ENCODE peak calls at places on chromosomes 2 and 18, in nine cellular contexts. R, U, E, T, I, B, K, A and P are unnamed samples.

GRCh38 chr2:184468826-184469225 is 129.5 kb upstream of the ZNF804A start:
- DNase-seq in R (no peak), U (no peak), E (no peak), T (no peak), I (no peak), B (no peak), K (no peak), A (no peak), P (no peak)

GRCh38 chr18:46939337-46939963 is 22.0 kb downstream of the KATNAL2 start:
- DNase-seq in R (no peak), U (no peak), E (no peak), T (no peak), I (no peak), B (peak), K (no peak), A (no peak), P (no peak)

GRCh38 chr2:196112408-196113039 is 43.9 kb upstream of the DNAH7 start:
- DNase-seq in R (no peak), U (no peak), E (no peak), T (no peak), I (no peak), B (peak), K (no peak), A (no peak), P (no peak)

GRCh38 chr18:68215931-68216330 is 499.0 kb downstream of the TMX3 start:
- DNase-seq in R (no peak), U (no peak), E (no peak), T (no peak), I (no peak), B (peak), K (no peak), A (no peak), P (no peak)

GRCh38 chr2:108701208-108701607 is 18.1 kb upstream of the RANBP2 start:
- DNase-seq in R (no peak), U (no peak), E (no peak), T (no peak), I (no peak), B (no peak), K (no peak), A (no peak), P (no peak)

GRCh38 chr2:44836174-44836573 is 105.3 kb upstream of the SIX3 start:
- DNase-seq in R (no peak), U (no peak), E (peak), T (no peak), I (no peak), B (no peak), K (no peak), A (no peak), P (no peak)

GRCh38 chr2:184765048-184765881 is 166.9 kb downstream of the ZNF804A start:
- DNase-seq in R (no peak), U (no peak), E (no peak), T (no peak), I (no peak), B (no peak), K (no peak), A (peak), P (peak)

GRCh38 chr18:3150688-3151087 is 69.1 kb downstream of the MYOM1 start:
- DNase-seq in R (no peak), U (no peak), E (no peak), T (no peak), I (no peak), B (no peak), K (no peak), A (no peak), P (no peak)

GRCh38 chr2:7209776-7210555 is 292.8 kb downstream of the RNF144A start:
- DNase-seq in R (no peak), U (peak), E (no peak), T (no peak), I (no peak), B (peak), K (no peak), A (no peak), P (no peak)

GRCh38 chr18:10526211-10526949 is 553 bp downstream of the NAPG start:
- DNase-seq in R (peak), U (peak), E (peak), T (peak), I (no peak), B (peak), K (peak), A (peak), P (peak)

GRCh38 chr2:171180229-171180937 is 19.7 kb upstream of the TLK1 start:
- DNase-seq in R (no peak), U (no peak), E (no peak), T (no peak), I (no peak), B (no peak), K (no peak), A (no peak), P (no peak)

GRCh38 chr2:98676742-98677141 is 54.2 kb downstream of the MGAT4A start:
- DNase-seq in R (no peak), U (no peak), E (no peak), T (no peak), I (no peak), B (no peak), K (no peak), A (no peak), P (no peak)

GRCh38 chr2:169131587-169132512 is 62.5 kb downstream of the DHRS9 start:
- DNase-seq in R (peak), U (peak), E (no peak), T (no peak), I (no peak), B (peak), K (no peak), A (peak), P (peak)

GRCh38 chr18:8493141-8493540 is 116.1 kb upstream of the RAB12 start:
- DNase-seq in R (no peak), U (peak), E (no peak), T (no peak), I (no peak), B (no peak), K (no peak), A (no peak), P (no peak)

GRCh38 chr2:189204322-189204941 is 24.9 kb upstream of the COL5A2 start:
- DNase-seq in R (no peak), U (no peak), E (no peak), T (no peak), I (no peak), B (peak), K (no peak), A (no peak), P (no peak)

GRCh38 chr18:35460719-35461118 is 37.0 kb downstream of the INO80C start:
- DNase-seq in R (no peak), U (no peak), E (no peak), T (no peak), I (no peak), B (peak), K (no peak), A (no peak), P (peak)

GRCh38 chr2:120678926-120679325 is 56.7 kb upstream of the GLI2 start:
- DNase-seq in R (no peak), U (no peak), E (no peak), T (no peak), I (no peak), B (no peak), K (no peak), A (no peak), P (no peak)

GRCh38 chr2:85768713-85769112 is 14.9 kb downstream of the ATOH8 start:
- DNase-seq in R (no peak), U (peak), E (no peak), T (no peak), I (no peak), B (peak), K (no peak), A (no peak), P (peak)

GRCh38 chr18:44569391-44570055 is 111.2 kb upstream of the SETBP1 start:
- DNase-seq in R (no peak), U (peak), E (no peak), T (no peak), I (no peak), B (no peak), K (no peak), A (no peak), P (no peak)

GRCh38 chr2:174914894-174915760 is 90.1 kb downstream of the CHN1 start:
- DNase-seq in R (no peak), U (peak), E (no peak), T (no peak), I (no peak), B (no peak), K (no peak), A (no peak), P (no peak)

GRCh38 chr2:103484906-103485305 is 723.1 kb downstream of the TMEM182 start:
- DNase-seq in R (no peak), U (no peak), E (no peak), T (no peak), I (no peak), B (no peak), K (no peak), A (no peak), P (no peak)

GRCh38 chr2:128440666-128441340 is 122.1 kb upstream of the HS6ST1 start:
- DNase-seq in R (no peak), U (peak), E (no peak), T (no peak), I (no peak), B (no peak), K (no peak), A (no peak), P (no peak)

GRCh38 chr2:85434677-85435076 is 16.2 kb downstream of the SH2D6 start:
- DNase-seq in R (no peak), U (no peak), E (no peak), T (no peak), I (no peak), B (no peak), K (no peak), A (no peak), P (no peak)

GRCh38 chr2:29663266-29663665 is 258.1 kb downstream of the ALK start:
- DNase-seq in R (no peak), U (peak), E (no peak), T (no peak), I (no peak), B (peak), K (no peak), A (no peak), P (peak)

GRCh38 chr2:133641497-133641896 is 73.2 kb upstream of the NCKAP5 start:
- DNase-seq in R (no peak), U (no peak), E (no peak), T (peak), I (no peak), B (peak), K (no peak), A (peak), P (peak)

GRCh38 chr18:58567453-58568196 is 61.3 kb downstream of the ALPK2 start:
- DNase-seq in R (no peak), U (no peak), E (no peak), T (no peak), I (no peak), B (peak), K (no peak), A (no peak), P (no peak)

GRCh38 chr2:174971868-174972781 is 33.1 kb downstream of the CHN1 start:
- DNase-seq in R (no peak), U (peak), E (no peak), T (no peak), I (no peak), B (peak), K (no peak), A (no peak), P (peak)

GRCh38 chr2:1997409-1997808 is 253.1 kb upstream of the PXDN start:
- DNase-seq in R (no peak), U (no peak), E (no peak), T (no peak), I (no peak), B (no peak), K (no peak), A (no peak), P (no peak)

GRCh38 chr2:114489143-114489542 is 46.7 kb downstream of the DPP10 start:
- DNase-seq in R (no peak), U (no peak), E (no peak), T (no peak), I (no peak), B (no peak), K (no peak), A (no peak), P (no peak)

GRCh38 chr2:3805120-3805519 is 101.7 kb downstream of the DCDC2C start:
- DNase-seq in R (no peak), U (no peak), E (no peak), T (no peak), I (no peak), B (peak), K (no peak), A (peak), P (peak)

GRCh38 chr2:234291765-234292204 is 205.1 kb downstream of the ARL4C start:
- DNase-seq in R (peak), U (peak), E (no peak), T (no peak), I (no peak), B (peak), K (peak), A (peak), P (peak)

GRCh38 chr2:47313141-47313691 is 89.7 kb upstream of the MSH2 start:
- DNase-seq in R (no peak), U (peak), E (no peak), T (no peak), I (no peak), B (no peak), K (no peak), A (no peak), P (peak)